ENCODE peak calls at places on chromosome 13, in eight cellular contexts. One of them, this sample, is unnamed.

GRCh38 chr13:98556968-98557591 is 19.8 kb downstream of the STK24 start:
- DNase-seq in fibroblast of mammary gland: no peak
- DNase-seq in Calu3: no peak
- DNase-seq in SW 1271: no peak
- DNase-seq in stimulated activated CD8-positive, alpha-beta memory T cell treated with anti-CD3 and anti-CD28 coated beads, Interleukin-12 subunit alpha, Interleukin-12 subunit beta, amount 100 ng/mL, for 4 hours: no peak
- DNase-seq in right cardiac atrium: no peak
- DNase-seq in psoas muscle: no peak
- DNase-seq in neuronal stem cell: no peak
- DNase-seq in this sample: peak

GRCh38 chr13:66627512-66627911 is 602.6 kb downstream of the PCDH9 start:
- DNase-seq in fibroblast of mammary gland: no peak
- DNase-seq in Calu3: no peak
- DNase-seq in SW 1271: no peak
- DNase-seq in stimulated activated CD8-positive, alpha-beta memory T cell treated with anti-CD3 and anti-CD28 coated beads, Interleukin-12 subunit alpha, Interleukin-12 subunit beta, amount 100 ng/mL, for 4 hours: no peak
- DNase-seq in right cardiac atrium: no peak
- DNase-seq in psoas muscle: no peak
- DNase-seq in neuronal stem cell: no peak
- DNase-seq in this sample: no peak

GRCh38 chr13:59834801-59835200 is 328.9 kb downstream of the DIAPH3 start:
- DNase-seq in fibroblast of mammary gland: peak
- DNase-seq in Calu3: no peak
- DNase-seq in SW 1271: no peak
- DNase-seq in stimulated activated CD8-positive, alpha-beta memory T cell treated with anti-CD3 and anti-CD28 coated beads, Interleukin-12 subunit alpha, Interleukin-12 subunit beta, amount 100 ng/mL, for 4 hours: no peak
- DNase-seq in right cardiac atrium: no peak
- DNase-seq in psoas muscle: no peak
- DNase-seq in neuronal stem cell: no peak
- DNase-seq in this sample: no peak

GRCh38 chr13:86684402-86684801 is 885.2 kb upstream of the SLITRK6 start:
- DNase-seq in fibroblast of mammary gland: no peak
- DNase-seq in Calu3: no peak
- DNase-seq in SW 1271: no peak
- DNase-seq in stimulated activated CD8-positive, alpha-beta memory T cell treated with anti-CD3 and anti-CD28 coated beads, Interleukin-12 subunit alpha, Interleukin-12 subunit beta, amount 100 ng/mL, for 4 hours: no peak
- DNase-seq in right cardiac atrium: no peak
- DNase-seq in psoas muscle: no peak
- DNase-seq in neuronal stem cell: no peak
- DNase-seq in this sample: no peak

GRCh38 chr13:32428581-32429072 is 697 bp upstream of the N4BP2L1 start:
- DNase-seq in fibroblast of mammary gland: no peak
- DNase-seq in Calu3: no peak
- DNase-seq in SW 1271: no peak
- DNase-seq in stimulated activated CD8-positive, alpha-beta memory T cell treated with anti-CD3 and anti-CD28 coated beads, Interleukin-12 subunit alpha, Interleukin-12 subunit beta, amount 100 ng/mL, for 4 hours: no peak
- DNase-seq in right cardiac atrium: no peak
- DNase-seq in psoas muscle: no peak
- DNase-seq in neuronal stem cell: no peak
- DNase-seq in this sample: no peak

GRCh38 chr13:44471686-44472085 is 98.1 kb downstream of the SERP2 start:
- DNase-seq in fibroblast of mammary gland: peak
- DNase-seq in Calu3: no peak
- DNase-seq in SW 1271: no peak
- DNase-seq in stimulated activated CD8-positive, alpha-beta memory T cell treated with anti-CD3 and anti-CD28 coated beads, Interleukin-12 subunit alpha, Interleukin-12 subunit beta, amount 100 ng/mL, for 4 hours: no peak
- DNase-seq in right cardiac atrium: no peak
- DNase-seq in psoas muscle: no peak
- DNase-seq in neuronal stem cell: no peak
- DNase-seq in this sample: no peak

GRCh38 chr13:112583592-112584277 is 4.2 kb downstream of the TUBGCP3 start:
- DNase-seq in fibroblast of mammary gland: no peak
- DNase-seq in Calu3: no peak
- DNase-seq in SW 1271: no peak
- DNase-seq in stimulated activated CD8-positive, alpha-beta memory T cell treated with anti-CD3 and anti-CD28 coated beads, Interleukin-12 subunit alpha, Interleukin-12 subunit beta, amount 100 ng/mL, for 4 hours: no peak
- DNase-seq in right cardiac atrium: peak
- DNase-seq in psoas muscle: peak
- DNase-seq in neuronal stem cell: no peak
- DNase-seq in this sample: no peak

GRCh38 chr13:62209539-62209938 is 793.9 kb upstream of the PCDH20 start:
- DNase-seq in fibroblast of mammary gland: no peak
- DNase-seq in Calu3: no peak
- DNase-seq in SW 1271: no peak
- DNase-seq in stimulated activated CD8-positive, alpha-beta memory T cell treated with anti-CD3 and anti-CD28 coated beads, Interleukin-12 subunit alpha, Interleukin-12 subunit beta, amount 100 ng/mL, for 4 hours: no peak
- DNase-seq in right cardiac atrium: no peak
- DNase-seq in psoas muscle: no peak
- DNase-seq in neuronal stem cell: no peak
- DNase-seq in this sample: no peak

GRCh38 chr13:75139291-75139690 is 342.7 kb downstream of the TBC1D4 start:
- DNase-seq in fibroblast of mammary gland: no peak
- DNase-seq in Calu3: no peak
- DNase-seq in SW 1271: no peak
- DNase-seq in stimulated activated CD8-positive, alpha-beta memory T cell treated with anti-CD3 and anti-CD28 coated beads, Interleukin-12 subunit alpha, Interleukin-12 subunit beta, amount 100 ng/mL, for 4 hours: no peak
- DNase-seq in right cardiac atrium: no peak
- DNase-seq in psoas muscle: no peak
- DNase-seq in neuronal stem cell: no peak
- DNase-seq in this sample: no peak

GRCh38 chr13:110759710-110760109 is 46.2 kb downstream of the ING1 start:
- DNase-seq in fibroblast of mammary gland: peak
- DNase-seq in Calu3: no peak
- DNase-seq in SW 1271: no peak
- DNase-seq in stimulated activated CD8-positive, alpha-beta memory T cell treated with anti-CD3 and anti-CD28 coated beads, Interleukin-12 subunit alpha, Interleukin-12 subunit beta, amount 100 ng/mL, for 4 hours: no peak
- DNase-seq in right cardiac atrium: no peak
- DNase-seq in psoas muscle: no peak
- DNase-seq in neuronal stem cell: no peak
- DNase-seq in this sample: no peak

GRCh38 chr13:71017607-71018006 is 849.4 kb downstream of the DACH1 start:
- DNase-seq in fibroblast of mammary gland: no peak
- DNase-seq in Calu3: no peak
- DNase-seq in SW 1271: no peak
- DNase-seq in stimulated activated CD8-positive, alpha-beta memory T cell treated with anti-CD3 and anti-CD28 coated beads, Interleukin-12 subunit alpha, Interleukin-12 subunit beta, amount 100 ng/mL, for 4 hours: no peak
- DNase-seq in right cardiac atrium: no peak
- DNase-seq in psoas muscle: no peak
- DNase-seq in neuronal stem cell: no peak
- DNase-seq in this sample: no peak

GRCh38 chr13:99464441-99464949 is 36.8 kb upstream of the TM9SF2 start:
- DNase-seq in fibroblast of mammary gland: peak
- DNase-seq in Calu3: no peak
- DNase-seq in SW 1271: no peak
- DNase-seq in stimulated activated CD8-positive, alpha-beta memory T cell treated with anti-CD3 and anti-CD28 coated beads, Interleukin-12 subunit alpha, Interleukin-12 subunit beta, amount 100 ng/mL, for 4 hours: no peak
- DNase-seq in right cardiac atrium: no peak
- DNase-seq in psoas muscle: no peak
- DNase-seq in neuronal stem cell: no peak
- DNase-seq in this sample: no peak

GRCh38 chr13:93559718-93560117 is 333.1 kb downstream of the GPC6 start:
- DNase-seq in fibroblast of mammary gland: peak
- DNase-seq in Calu3: peak
- DNase-seq in SW 1271: no peak
- DNase-seq in stimulated activated CD8-positive, alpha-beta memory T cell treated with anti-CD3 and anti-CD28 coated beads, Interleukin-12 subunit alpha, Interleukin-12 subunit beta, amount 100 ng/mL, for 4 hours: no peak
- DNase-seq in right cardiac atrium: no peak
- DNase-seq in psoas muscle: no peak
- DNase-seq in neuronal stem cell: no peak
- DNase-seq in this sample: peak

GRCh38 chr13:113732961-113733950 is 25.8 kb upstream of the TMEM255B start:
- DNase-seq in fibroblast of mammary gland: no peak
- DNase-seq in Calu3: no peak
- DNase-seq in SW 1271: no peak
- DNase-seq in stimulated activated CD8-positive, alpha-beta memory T cell treated with anti-CD3 and anti-CD28 coated beads, Interleukin-12 subunit alpha, Interleukin-12 subunit beta, amount 100 ng/mL, for 4 hours: no peak
- DNase-seq in right cardiac atrium: peak
- DNase-seq in psoas muscle: no peak
- DNase-seq in neuronal stem cell: no peak
- DNase-seq in this sample: no peak

GRCh38 chr13:25111557-25111956 is 15.6 kb downstream of the PABPC3 start:
- DNase-seq in fibroblast of mammary gland: peak
- DNase-seq in Calu3: no peak
- DNase-seq in SW 1271: no peak
- DNase-seq in stimulated activated CD8-positive, alpha-beta memory T cell treated with anti-CD3 and anti-CD28 coated beads, Interleukin-12 subunit alpha, Interleukin-12 subunit beta, amount 100 ng/mL, for 4 hours: no peak
- DNase-seq in right cardiac atrium: no peak
- DNase-seq in psoas muscle: no peak
- DNase-seq in neuronal stem cell: no peak
- DNase-seq in this sample: no peak

GRCh38 chr13:48235100-48235813 is 2.3 kb downstream of the ITM2B start:
- DNase-seq in fibroblast of mammary gland: no peak
- DNase-seq in Calu3: peak
- DNase-seq in SW 1271: no peak
- DNase-seq in stimulated activated CD8-positive, alpha-beta memory T cell treated with anti-CD3 and anti-CD28 coated beads, Interleukin-12 subunit alpha, Interleukin-12 subunit beta, amount 100 ng/mL, for 4 hours: no peak
- DNase-seq in right cardiac atrium: peak
- DNase-seq in psoas muscle: no peak
- DNase-seq in neuronal stem cell: no peak
- DNase-seq in this sample: no peak

GRCh38 chr13:28636677-28637317 is 22.1 kb upstream of the POMP start:
- DNase-seq in fibroblast of mammary gland: peak
- DNase-seq in Calu3: peak
- DNase-seq in SW 1271: no peak
- DNase-seq in stimulated activated CD8-positive, alpha-beta memory T cell treated with anti-CD3 and anti-CD28 coated beads, Interleukin-12 subunit alpha, Interleukin-12 subunit beta, amount 100 ng/mL, for 4 hours: peak
- DNase-seq in right cardiac atrium: peak
- DNase-seq in psoas muscle: no peak
- DNase-seq in neuronal stem cell: peak
- DNase-seq in this sample: no peak

GRCh38 chr13:107124129-107124718 is 556.3 kb upstream of the ARGLU1 start:
- DNase-seq in fibroblast of mammary gland: peak
- DNase-seq in Calu3: no peak
- DNase-seq in SW 1271: no peak
- DNase-seq in stimulated activated CD8-positive, alpha-beta memory T cell treated with anti-CD3 and anti-CD28 coated beads, Interleukin-12 subunit alpha, Interleukin-12 subunit beta, amount 100 ng/mL, for 4 hours: no peak
- DNase-seq in right cardiac atrium: no peak
- DNase-seq in psoas muscle: no peak
- DNase-seq in neuronal stem cell: peak
- DNase-seq in this sample: no peak

GRCh38 chr13:41985788-41986508 is 25.0 kb upstream of the VWA8 start:
- DNase-seq in fibroblast of mammary gland: peak
- DNase-seq in Calu3: no peak
- DNase-seq in SW 1271: no peak
- DNase-seq in stimulated activated CD8-positive, alpha-beta memory T cell treated with anti-CD3 and anti-CD28 coated beads, Interleukin-12 subunit alpha, Interleukin-12 subunit beta, amount 100 ng/mL, for 4 hours: no peak
- DNase-seq in right cardiac atrium: no peak
- DNase-seq in psoas muscle: no peak
- DNase-seq in neuronal stem cell: no peak
- DNase-seq in this sample: no peak

GRCh38 chr13:30971575-30971974 is 39.1 kb downstream of the TEX26 start:
- DNase-seq in fibroblast of mammary gland: peak
- DNase-seq in Calu3: no peak
- DNase-seq in SW 1271: no peak
- DNase-seq in stimulated activated CD8-positive, alpha-beta memory T cell treated with anti-CD3 and anti-CD28 coated beads, Interleukin-12 subunit alpha, Interleukin-12 subunit beta, amount 100 ng/mL, for 4 hours: no peak
- DNase-seq in right cardiac atrium: no peak
- DNase-seq in psoas muscle: no peak
- DNase-seq in neuronal stem cell: no peak
- DNase-seq in this sample: no peak

GRCh38 chr13:23579072-23579885 is 9.1 kb downstream of the TNFRSF19 start:
- DNase-seq in fibroblast of mammary gland: peak
- DNase-seq in Calu3: peak
- DNase-seq in SW 1271: peak
- DNase-seq in stimulated activated CD8-positive, alpha-beta memory T cell treated with anti-CD3 and anti-CD28 coated beads, Interleukin-12 subunit alpha, Interleukin-12 subunit beta, amount 100 ng/mL, for 4 hours: peak
- DNase-seq in right cardiac atrium: peak
- DNase-seq in psoas muscle: peak
- DNase-seq in neuronal stem cell: peak
- DNase-seq in this sample: no peak

GRCh38 chr13:96982672-96983071 is 11.6 kb downstream of the OXGR1 start:
- DNase-seq in fibroblast of mammary gland: peak
- DNase-seq in Calu3: no peak
- DNase-seq in SW 1271: no peak
- DNase-seq in stimulated activated CD8-positive, alpha-beta memory T cell treated with anti-CD3 and anti-CD28 coated beads, Interleukin-12 subunit alpha, Interleukin-12 subunit beta, amount 100 ng/mL, for 4 hours: no peak
- DNase-seq in right cardiac atrium: no peak
- DNase-seq in psoas muscle: no peak
- DNase-seq in neuronal stem cell: no peak
- DNase-seq in this sample: no peak

GRCh38 chr13:42367836-42368235 is 95.9 kb downstream of the AKAP11 start:
- DNase-seq in fibroblast of mammary gland: no peak
- DNase-seq in Calu3: no peak
- DNase-seq in SW 1271: no peak
- DNase-seq in stimulated activated CD8-positive, alpha-beta memory T cell treated with anti-CD3 and anti-CD28 coated beads, Interleukin-12 subunit alpha, Interleukin-12 subunit beta, amount 100 ng/mL, for 4 hours: no peak
- DNase-seq in right cardiac atrium: no peak
- DNase-seq in psoas muscle: no peak
- DNase-seq in neuronal stem cell: no peak
- DNase-seq in this sample: no peak

GRCh38 chr13:40026174-40026585 is 370.7 kb downstream of the COG6 start:
- DNase-seq in fibroblast of mammary gland: peak
- DNase-seq in Calu3: no peak
- DNase-seq in SW 1271: no peak
- DNase-seq in stimulated activated CD8-positive, alpha-beta memory T cell treated with anti-CD3 and anti-CD28 coated beads, Interleukin-12 subunit alpha, Interleukin-12 subunit beta, amount 100 ng/mL, for 4 hours: peak
- DNase-seq in right cardiac atrium: no peak
- DNase-seq in psoas muscle: no peak
- DNase-seq in neuronal stem cell: no peak
- DNase-seq in this sample: no peak

GRCh38 chr13:96581741-96582140 is 412.5 kb downstream of the OXGR1 start:
- DNase-seq in fibroblast of mammary gland: no peak
- DNase-seq in Calu3: no peak
- DNase-seq in SW 1271: no peak
- DNase-seq in stimulated activated CD8-positive, alpha-beta memory T cell treated with anti-CD3 and anti-CD28 coated beads, Interleukin-12 subunit alpha, Interleukin-12 subunit beta, amount 100 ng/mL, for 4 hours: no peak
- DNase-seq in right cardiac atrium: no peak
- DNase-seq in psoas muscle: no peak
- DNase-seq in neuronal stem cell: no peak
- DNase-seq in this sample: no peak

GRCh38 chr13:97021241-97021640 is 27.0 kb upstream of the OXGR1 start:
- DNase-seq in fibroblast of mammary gland: no peak
- DNase-seq in Calu3: no peak
- DNase-seq in SW 1271: no peak
- DNase-seq in stimulated activated CD8-positive, alpha-beta memory T cell treated with anti-CD3 and anti-CD28 coated beads, Interleukin-12 subunit alpha, Interleukin-12 subunit beta, amount 100 ng/mL, for 4 hours: no peak
- DNase-seq in right cardiac atrium: no peak
- DNase-seq in psoas muscle: no peak
- DNase-seq in neuronal stem cell: no peak
- DNase-seq in this sample: no peak

GRCh38 chr13:109301711-109302110 is 484.7 kb downstream of the IRS2 start:
- DNase-seq in fibroblast of mammary gland: no peak
- DNase-seq in Calu3: no peak
- DNase-seq in SW 1271: no peak
- DNase-seq in stimulated activated CD8-positive, alpha-beta memory T cell treated with anti-CD3 and anti-CD28 coated beads, Interleukin-12 subunit alpha, Interleukin-12 subunit beta, amount 100 ng/mL, for 4 hours: no peak
- DNase-seq in right cardiac atrium: no peak
- DNase-seq in psoas muscle: no peak
- DNase-seq in neuronal stem cell: no peak
- DNase-seq in this sample: no peak

GRCh38 chr13:45092668-45093067 is 27.6 kb upstream of the GTF2F2 start:
- DNase-seq in fibroblast of mammary gland: peak
- DNase-seq in Calu3: no peak
- DNase-seq in SW 1271: no peak
- DNase-seq in stimulated activated CD8-positive, alpha-beta memory T cell treated with anti-CD3 and anti-CD28 coated beads, Interleukin-12 subunit alpha, Interleukin-12 subunit beta, amount 100 ng/mL, for 4 hours: no peak
- DNase-seq in right cardiac atrium: no peak
- DNase-seq in psoas muscle: no peak
- DNase-seq in neuronal stem cell: no peak
- DNase-seq in this sample: no peak

GRCh38 chr13:114032121-114032799 is 58.4 kb upstream of the C13orf46 start:
- DNase-seq in fibroblast of mammary gland: peak
- DNase-seq in Calu3: no peak
- DNase-seq in SW 1271: no peak
- DNase-seq in stimulated activated CD8-positive, alpha-beta memory T cell treated with anti-CD3 and anti-CD28 coated beads, Interleukin-12 subunit alpha, Interleukin-12 subunit beta, amount 100 ng/mL, for 4 hours: no peak
- DNase-seq in right cardiac atrium: peak
- DNase-seq in psoas muscle: no peak
- DNase-seq in neuronal stem cell: no peak
- DNase-seq in this sample: no peak

GRCh38 chr13:91381371-91381770 is 17.1 kb upstream of the GPC5 start:
- DNase-seq in fibroblast of mammary gland: peak
- DNase-seq in Calu3: no peak
- DNase-seq in SW 1271: no peak
- DNase-seq in stimulated activated CD8-positive, alpha-beta memory T cell treated with anti-CD3 and anti-CD28 coated beads, Interleukin-12 subunit alpha, Interleukin-12 subunit beta, amount 100 ng/mL, for 4 hours: no peak
- DNase-seq in right cardiac atrium: no peak
- DNase-seq in psoas muscle: no peak
- DNase-seq in neuronal stem cell: no peak
- DNase-seq in this sample: no peak

GRCh38 chr13:114161644-114162532 is 17.2 kb upstream of the CFAP97D2 start:
- DNase-seq in fibroblast of mammary gland: peak
- DNase-seq in Calu3: no peak
- DNase-seq in SW 1271: no peak
- DNase-seq in stimulated activated CD8-positive, alpha-beta memory T cell treated with anti-CD3 and anti-CD28 coated beads, Interleukin-12 subunit alpha, Interleukin-12 subunit beta, amount 100 ng/mL, for 4 hours: no peak
- DNase-seq in right cardiac atrium: peak
- DNase-seq in psoas muscle: peak
- DNase-seq in neuronal stem cell: no peak
- DNase-seq in this sample: no peak

GRCh38 chr13:99993660-99994455 is 12.3 kb downstream of the ZIC2 start:
- DNase-seq in fibroblast of mammary gland: no peak
- DNase-seq in Calu3: no peak
- DNase-seq in SW 1271: no peak
- DNase-seq in stimulated activated CD8-positive, alpha-beta memory T cell treated with anti-CD3 and anti-CD28 coated beads, Interleukin-12 subunit alpha, Interleukin-12 subunit beta, amount 100 ng/mL, for 4 hours: no peak
- DNase-seq in right cardiac atrium: no peak
- DNase-seq in psoas muscle: no peak
- DNase-seq in neuronal stem cell: peak
- DNase-seq in this sample: no peak